ENCODE peak calls at places on chromosome 5, in four cellular contexts. V, M, Y and R are unnamed samples.

GRCh38 chr5:112604741-112605390 is 132.8 kb upstream of the APC start:
- DNase-seq in Y (no peak), V (no peak), M (peak), R (no peak)

GRCh38 chr5:146213210-146213838 is 9.9 kb downstream of the RBM27 start:
- DNase-seq in Y (no peak), V (no peak), M (no peak), R (no peak)

GRCh38 chr5:139671096-139671841 is 23.1 kb downstream of the CXXC5 start:
- DNase-seq in Y (peak), M (no peak), V (no peak), R (no peak)

GRCh38 chr5:14059810-14060209 is 83.3 kb upstream of the TRIO start:
- DNase-seq in Y (no peak), M (no peak), V (no peak), R (no peak)

GRCh38 chr5:10461041-10461440 is 19.4 kb downstream of the ROPN1L start:
- DNase-seq in V (no peak), Y (no peak), M (peak), R (no peak)

GRCh38 chr5:168339151-168340140 is 48.0 kb downstream of the WWC1 start:
- DNase-seq in V (peak), Y (no peak), M (no peak), R (no peak)

GRCh38 chr5:55511010-55511409 is 23.8 kb downstream of the PLPP1 start:
- DNase-seq in M (peak), Y (no peak), V (no peak), R (no peak)

GRCh38 chr5:75616961-75617660 is 5.9 kb downstream of the ANKDD1B start:
- DNase-seq in V (no peak), M (peak), Y (peak), R (no peak)

GRCh38 chr5:173567548-173567947 is 48.9 kb downstream of the BOD1 start:
- DNase-seq in Y (no peak), M (no peak), V (no peak), R (no peak)

GRCh38 chr5:32489791-32490581 is 45.4 kb upstream of the ZFR start:
- DNase-seq in V (peak), M (peak), Y (peak), R (peak)

GRCh38 chr5:141605523-141606277 is 13.1 kb downstream of the DIAPH1 start:
- DNase-seq in V (no peak), M (no peak), Y (peak), R (no peak)

GRCh38 chr5:34959323-34959722 is 30.0 kb downstream of the DNAJC21 start:
- DNase-seq in M (no peak), V (no peak), Y (peak), R (no peak)

GRCh38 chr5:31193591-31194457 is at the start of gene CDH6:
- DNase-seq in M (no peak), V (peak), Y (peak), R (peak)

DNA sequence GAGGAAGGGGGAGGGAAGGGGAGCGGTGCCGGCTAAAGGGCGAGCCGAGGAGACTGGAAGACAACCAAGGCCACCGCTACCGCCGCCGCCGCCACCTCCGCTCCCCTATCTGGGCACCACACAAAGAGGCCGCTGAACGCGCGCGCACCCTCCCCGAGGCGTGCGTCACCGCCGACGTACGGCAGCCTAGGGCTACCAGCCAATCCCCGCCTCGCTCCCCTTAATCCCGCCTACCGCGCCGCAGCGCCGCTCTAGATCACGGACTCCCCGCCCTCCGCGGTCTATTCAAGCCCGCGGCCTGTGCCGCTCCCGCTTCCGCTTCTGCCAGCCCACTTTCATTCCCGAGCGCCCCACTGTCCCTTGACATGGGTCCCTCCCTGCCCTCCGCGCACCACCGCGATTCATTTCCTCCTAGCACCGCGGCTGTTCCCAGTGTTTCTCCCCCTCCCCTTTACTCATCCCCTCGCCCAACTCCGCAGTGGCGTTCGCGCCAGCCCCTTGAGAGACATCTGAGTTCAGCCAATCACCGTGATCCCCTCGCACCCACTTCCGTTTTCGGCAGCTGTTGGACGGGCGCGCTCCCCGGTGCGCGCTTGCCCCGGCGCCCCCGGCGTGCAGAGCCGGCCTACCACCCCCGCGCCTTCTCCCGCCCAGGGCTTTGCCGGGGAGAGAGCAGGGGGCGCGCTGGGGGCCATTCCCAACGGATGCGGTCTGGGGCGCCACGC is at the start of gene HNRNPA0:
- DNase-seq in M (peak), V (peak), Y (peak), R (peak)
- H4K91ac ChIP-seq in M (peak), V (peak), Y (peak), R (peak)

DNA sequence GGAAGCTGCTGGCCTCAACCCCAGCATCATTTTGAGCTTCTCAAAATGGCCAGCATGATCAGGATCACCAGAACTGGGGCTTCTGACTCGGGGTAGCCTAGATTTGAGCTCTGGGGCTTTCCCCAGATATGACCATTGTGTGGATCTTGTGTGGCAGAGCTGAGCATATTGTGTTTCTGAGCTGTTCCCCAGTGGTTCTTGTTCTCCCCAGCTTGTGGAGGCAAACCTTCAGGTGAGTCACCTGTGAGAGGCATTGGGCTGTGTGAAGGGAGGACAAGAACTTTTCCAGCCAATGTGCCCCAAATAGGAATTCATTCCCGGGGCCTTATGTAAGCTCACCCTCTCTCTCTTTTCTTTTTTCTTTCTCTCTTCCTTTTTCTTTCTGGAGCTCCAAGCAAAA is 80.7 kb upstream of the PITX1 start:
- DNase-seq in V (no peak), M (no peak), Y (no peak), R (no peak)
- H4K91ac ChIP-seq in V (no peak), M (no peak), Y (no peak), R (no peak)

GRCh38 chr5:42242210-42242609 is 181.0 kb upstream of the GHR start:
- DNase-seq in Y (no peak), V (no peak), M (no peak), R (no peak)
- H4K91ac ChIP-seq in Y (no peak), V (no peak), M (no peak), R (no peak)

GRCh38 chr5:176535655-176536131 is 1.5 kb downstream of the RNF44 start:
- DNase-seq in V (no peak), Y (peak), M (no peak), R (no peak)
- H4K91ac ChIP-seq in V (peak), Y (no peak), M (peak), R (peak)

GRCh38 chr5:171268700-171269413 is 40.2 kb upstream of the TLX3 start:
- DNase-seq in Y (no peak), M (peak), V (no peak), R (no peak)

GRCh38 chr5:171271798-171272197 is 37.2 kb upstream of the TLX3 start:
- DNase-seq in Y (no peak), V (no peak), M (no peak), R (no peak)

GRCh38 chr5:171269717-171270116 is 39.3 kb upstream of the TLX3 start:
- DNase-seq in V (no peak), Y (peak), M (peak), R (no peak)

GRCh38 chr5:171272996-171273970 is 35.8 kb upstream of the TLX3 start:
- DNase-seq in M (peak), Y (peak), V (peak), R (peak)

DNA sequence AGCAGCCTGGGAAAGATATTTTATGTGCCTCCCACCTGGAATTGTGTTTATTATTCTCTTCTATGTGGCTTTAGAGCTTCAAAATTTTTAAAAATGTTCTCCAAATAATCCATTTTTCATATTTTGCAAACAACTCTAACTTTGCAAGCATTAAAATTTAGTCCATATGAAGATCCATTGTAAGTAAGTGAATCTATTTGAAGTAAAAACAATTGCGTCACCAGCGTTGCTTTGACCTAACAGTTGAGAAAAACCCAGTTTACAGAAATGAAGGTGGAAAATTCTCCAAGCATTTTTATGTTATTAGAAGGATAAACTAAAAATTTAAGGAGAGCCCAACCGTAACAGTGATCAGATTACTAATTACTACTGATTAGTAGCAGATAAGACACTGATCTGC is 38.9 kb upstream of the TLX3 start:
- DNase-seq in M (peak), V (no peak), Y (peak), R (no peak)
- H4K91ac ChIP-seq in M (no peak), V (no peak), Y (no peak), R (no peak)

GRCh38 chr5:134524826-134525686 is at the start of gene JADE2:
- DNase-seq in V (peak), M (peak), Y (peak), R (no peak)
- H4K91ac ChIP-seq in V (no peak), M (peak), Y (peak), R (peak)

DNA sequence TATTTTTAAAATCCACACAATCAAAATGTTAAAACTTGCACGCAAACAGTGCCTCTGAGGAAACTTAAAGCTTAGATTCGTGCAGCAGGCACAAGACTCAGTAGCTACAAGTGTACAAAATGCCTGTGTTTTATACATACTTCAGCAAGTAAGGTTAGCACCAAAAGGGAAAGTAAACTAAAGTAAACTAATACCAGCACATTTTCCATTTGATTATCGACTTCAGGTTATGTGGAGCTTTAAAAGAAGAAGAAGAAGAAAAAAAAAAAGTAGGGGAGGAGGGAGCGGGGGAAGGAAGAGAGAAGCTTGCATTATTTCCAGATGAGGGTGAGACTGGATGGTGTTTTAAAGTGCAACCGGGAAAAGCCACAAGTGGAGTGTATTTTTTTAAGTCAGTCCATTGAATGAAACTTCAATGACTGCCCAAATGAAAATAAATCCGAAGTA is 583 bp upstream of the ADAMTS6 start:
- DNase-seq in Y (peak), V (no peak), M (peak), R (no peak)
- H4K91ac ChIP-seq in Y (no peak), V (no peak), M (no peak), R (peak)

GRCh38 chr5:169974121-169974770 is 6.0 kb downstream of the INSYN2B start:
- DNase-seq in V (no peak), M (no peak), Y (peak), R (no peak)

GRCh38 chr5:169979871-169980270 is 424 bp downstream of the INSYN2B start:
- DNase-seq in V (no peak), Y (no peak), M (no peak), R (no peak)

GRCh38 chr5:169980418-169981053 is at the start of gene INSYN2B:
- DNase-seq in M (peak), V (peak), Y (peak), R (peak)

GRCh38 chr5:169978744-169979143 is 1.6 kb downstream of the INSYN2B start:
- DNase-seq in M (no peak), V (no peak), Y (no peak), R (no peak)
- H4K91ac ChIP-seq in M (no peak), V (no peak), Y (peak), R (no peak)